ENCODE peak calls at places on chromosomes 1 and 21, in ten cellular contexts. One of them, this sample, is unnamed.
A peak's percentile ranks its signal among the peaks of the same experiment; 100 is the strongest.

GRCh38 chr1:168598963-168599362 is 22.6 kb downstream of the XCL1 start:
- DNase-seq in mesenchymal stem cell: no peak
- DNase-seq in A549: no peak
- DNase-seq in ovary: no peak
- DNase-seq in GM23338: no peak
- DNase-seq in adrenal gland: no peak
- DNase-seq in cardiac muscle cell: no peak
- DNase-seq in H1: no peak
- DNase-seq in SJSA1: no peak
- DNase-seq in stomach: no peak
- DNase-seq in this sample: no peak

GRCh38 chr1:40438391-40439015 is 11.8 kb upstream of the ZFP69B start:
- DNase-seq in mesenchymal stem cell: peak; percentile 26
- DNase-seq in A549: peak; percentile 18
- DNase-seq in ovary: no peak
- DNase-seq in GM23338: peak; percentile 73
- DNase-seq in adrenal gland: no peak
- DNase-seq in cardiac muscle cell: peak; percentile 33
- DNase-seq in H1: no peak
- DNase-seq in SJSA1: no peak
- DNase-seq in stomach: no peak
- DNase-seq in this sample: no peak

GRCh38 chr1:13642306-13643004 is 57.5 kb upstream of the PRDM2 start:
- DNase-seq in mesenchymal stem cell: no peak
- DNase-seq in A549: no peak
- DNase-seq in ovary: no peak
- DNase-seq in GM23338: no peak
- DNase-seq in adrenal gland: no peak
- DNase-seq in cardiac muscle cell: no peak
- DNase-seq in H1: no peak
- DNase-seq in SJSA1: no peak
- DNase-seq in stomach: no peak
- DNase-seq in this sample: no peak

GRCh38 chr1:204415351-204415750 is 3.7 kb upstream of the PPP1R15B start:
- DNase-seq in mesenchymal stem cell: no peak
- DNase-seq in A549: no peak
- DNase-seq in ovary: no peak
- DNase-seq in GM23338: no peak
- DNase-seq in adrenal gland: no peak
- DNase-seq in cardiac muscle cell: no peak
- DNase-seq in H1: no peak
- DNase-seq in SJSA1: no peak
- DNase-seq in stomach: no peak
- DNase-seq in this sample: no peak

GRCh38 chr1:204456826-204457361 is 37.7 kb downstream of the PIK3C2B start:
- DNase-seq in mesenchymal stem cell: peak; percentile 7
- DNase-seq in A549: no peak
- DNase-seq in ovary: no peak
- DNase-seq in GM23338: no peak
- DNase-seq in adrenal gland: no peak
- DNase-seq in cardiac muscle cell: no peak
- DNase-seq in H1: no peak
- DNase-seq in SJSA1: no peak
- DNase-seq in stomach: no peak
- DNase-seq in this sample: no peak

GRCh38 chr1:219659682-219660081 is 46.8 kb upstream of the ZC3H11B start:
- DNase-seq in mesenchymal stem cell: peak; percentile 21
- DNase-seq in A549: no peak
- DNase-seq in ovary: no peak
- DNase-seq in GM23338: peak; percentile 28
- DNase-seq in adrenal gland: no peak
- DNase-seq in cardiac muscle cell: no peak
- DNase-seq in H1: no peak
- DNase-seq in SJSA1: no peak
- DNase-seq in stomach: no peak
- DNase-seq in this sample: no peak

GRCh38 chr1:177945943-177946650 is 23.8 kb downstream of the SEC16B start:
- DNase-seq in mesenchymal stem cell: peak; percentile 65
- DNase-seq in A549: peak; percentile 67
- DNase-seq in ovary: peak; percentile 82
- DNase-seq in GM23338: peak; percentile 90
- DNase-seq in adrenal gland: peak; percentile 48
- DNase-seq in cardiac muscle cell: peak; percentile 68
- DNase-seq in H1: peak; percentile 87
- DNase-seq in SJSA1: peak; percentile 54
- DNase-seq in stomach: peak; percentile 51
- DNase-seq in this sample: no peak

GRCh38 chr1:31669786-31670582 is 25.3 kb upstream of the PEF1 start:
- DNase-seq in mesenchymal stem cell: peak; percentile 15
- DNase-seq in A549: peak; percentile 22
- DNase-seq in ovary: peak; percentile 83
- DNase-seq in GM23338: peak; percentile 65
- DNase-seq in adrenal gland: peak; percentile 82
- DNase-seq in cardiac muscle cell: peak; percentile 47
- DNase-seq in H1: no peak
- DNase-seq in SJSA1: no peak
- DNase-seq in stomach: peak; percentile 94
- DNase-seq in this sample: no peak

GRCh38 chr1:19926296-19927129 is 3.1 kb upstream of the PLA2G2E start:
- DNase-seq in mesenchymal stem cell: no peak
- DNase-seq in A549: no peak
- DNase-seq in ovary: no peak
- DNase-seq in GM23338: no peak
- DNase-seq in adrenal gland: no peak
- DNase-seq in cardiac muscle cell: no peak
- DNase-seq in H1: no peak
- DNase-seq in SJSA1: no peak
- DNase-seq in stomach: no peak
- DNase-seq in this sample: no peak

GRCh38 chr1:8777867-8778266 is 39.6 kb downstream of the RERE start:
- DNase-seq in mesenchymal stem cell: no peak
- DNase-seq in A549: no peak
- DNase-seq in ovary: no peak
- DNase-seq in GM23338: no peak
- DNase-seq in adrenal gland: no peak
- DNase-seq in cardiac muscle cell: no peak
- DNase-seq in H1: no peak
- DNase-seq in SJSA1: no peak
- DNase-seq in stomach: no peak
- DNase-seq in this sample: no peak

GRCh38 chr1:25725482-25725881 is 74.5 kb upstream of the SELENON start:
- DNase-seq in mesenchymal stem cell: no peak
- DNase-seq in A549: no peak
- DNase-seq in ovary: no peak
- DNase-seq in GM23338: peak; percentile 39
- DNase-seq in adrenal gland: no peak
- DNase-seq in cardiac muscle cell: no peak
- DNase-seq in H1: no peak
- DNase-seq in SJSA1: no peak
- DNase-seq in stomach: no peak
- DNase-seq in this sample: no peak

GRCh38 chr21:46214478-46215340 is 13.9 kb downstream of the LSS start:
- DNase-seq in mesenchymal stem cell: no peak
- DNase-seq in A549: no peak
- DNase-seq in ovary: peak; percentile 29
- DNase-seq in GM23338: no peak
- DNase-seq in adrenal gland: peak; percentile 9
- DNase-seq in cardiac muscle cell: no peak
- DNase-seq in H1: no peak
- DNase-seq in SJSA1: no peak
- DNase-seq in stomach: no peak
- DNase-seq in this sample: no peak

GRCh38 chr1:21304488-21304887 is 14.2 kb upstream of the ECE1 start:
- DNase-seq in mesenchymal stem cell: peak; percentile 49
- DNase-seq in A549: no peak
- DNase-seq in ovary: no peak
- DNase-seq in GM23338: no peak
- DNase-seq in adrenal gland: no peak
- DNase-seq in cardiac muscle cell: no peak
- DNase-seq in H1: no peak
- DNase-seq in SJSA1: no peak
- DNase-seq in stomach: no peak
- DNase-seq in this sample: no peak
- H3K27ac ChIP-seq in mesenchymal stem cell: no peak overlapping the region
- H3K27ac ChIP-seq in A549: no peak overlapping the region
- H3K27ac ChIP-seq in ovary: peak overlapping the region; percentile 51
- H3K27ac ChIP-seq in GM23338: no peak overlapping the region
- H3K27ac ChIP-seq in adrenal gland: no peak overlapping the region
- H3K27ac ChIP-seq in cardiac muscle cell: no peak overlapping the region
- H3K27ac ChIP-seq in H1: no peak overlapping the region
- H3K27ac ChIP-seq in SJSA1: no peak overlapping the region
- H3K27ac ChIP-seq in stomach: peak overlapping the region; percentile 58
- H3K27ac ChIP-seq in this sample: no peak overlapping the region

GRCh38 chr1:2556277-2557145 is at the start of gene TNFRSF14:
- DNase-seq in mesenchymal stem cell: peak; percentile 53
- DNase-seq in A549: no peak
- DNase-seq in ovary: peak; percentile 69
- DNase-seq in GM23338: no peak
- DNase-seq in adrenal gland: peak; percentile 57
- DNase-seq in cardiac muscle cell: peak; percentile 13
- DNase-seq in H1: no peak
- DNase-seq in SJSA1: peak; percentile 68
- DNase-seq in stomach: peak; percentile 74
- DNase-seq in this sample: no peak

GRCh38 chr1:2558420-2558819 is 2.2 kb downstream of the TNFRSF14 start:
- DNase-seq in mesenchymal stem cell: no peak
- DNase-seq in A549: no peak
- DNase-seq in ovary: no peak
- DNase-seq in GM23338: no peak
- DNase-seq in adrenal gland: no peak
- DNase-seq in cardiac muscle cell: no peak
- DNase-seq in H1: no peak
- DNase-seq in SJSA1: no peak
- DNase-seq in stomach: no peak
- DNase-seq in this sample: no peak

GRCh38 chr1:2558030-2558400 is 1.8 kb downstream of the TNFRSF14 start:
- DNase-seq in mesenchymal stem cell: no peak
- DNase-seq in A549: no peak
- DNase-seq in ovary: no peak
- DNase-seq in GM23338: no peak
- DNase-seq in adrenal gland: no peak
- DNase-seq in cardiac muscle cell: no peak
- DNase-seq in H1: no peak
- DNase-seq in SJSA1: no peak
- DNase-seq in stomach: no peak
- DNase-seq in this sample: no peak

GRCh38 chr1:2558861-2559260 is 2.7 kb downstream of the TNFRSF14 start:
- DNase-seq in mesenchymal stem cell: no peak
- DNase-seq in A549: no peak
- DNase-seq in ovary: no peak
- DNase-seq in GM23338: no peak
- DNase-seq in adrenal gland: no peak
- DNase-seq in cardiac muscle cell: no peak
- DNase-seq in H1: no peak
- DNase-seq in SJSA1: no peak
- DNase-seq in stomach: no peak
- DNase-seq in this sample: no peak

GRCh38 chr1:2557146-2558029 is 1.2 kb downstream of the TNFRSF14 start:
- DNase-seq in mesenchymal stem cell: no peak
- DNase-seq in A549: no peak
- DNase-seq in ovary: no peak
- DNase-seq in GM23338: no peak
- DNase-seq in adrenal gland: peak; percentile 59
- DNase-seq in cardiac muscle cell: no peak
- DNase-seq in H1: no peak
- DNase-seq in SJSA1: no peak
- DNase-seq in stomach: peak; percentile 75
- DNase-seq in this sample: no peak
- H3K4me1 ChIP-seq in mesenchymal stem cell: peaks cover 42% of the 10 kb centered on the region
- H3K4me1 ChIP-seq in A549: peaks cover 6% of the 10 kb centered on the region
- H3K4me1 ChIP-seq in ovary: peaks cover 12% of the 10 kb centered on the region
- H3K4me1 ChIP-seq in GM23338: no peaks in the 10 kb centered on the region
- H3K4me1 ChIP-seq in adrenal gland: peaks cover 30% of the 10 kb centered on the region
- H3K4me1 ChIP-seq in cardiac muscle cell: peaks cover 10% of the 10 kb centered on the region
- H3K4me1 ChIP-seq in H1: no peaks in the 10 kb centered on the region
- H3K4me1 ChIP-seq in SJSA1: peaks cover 14% of the 10 kb centered on the region
- H3K4me1 ChIP-seq in stomach: peaks cover 56% of the 10 kb centered on the region
- H3K4me1 ChIP-seq in this sample: peaks cover 59% of the 10 kb centered on the region

DNA sequence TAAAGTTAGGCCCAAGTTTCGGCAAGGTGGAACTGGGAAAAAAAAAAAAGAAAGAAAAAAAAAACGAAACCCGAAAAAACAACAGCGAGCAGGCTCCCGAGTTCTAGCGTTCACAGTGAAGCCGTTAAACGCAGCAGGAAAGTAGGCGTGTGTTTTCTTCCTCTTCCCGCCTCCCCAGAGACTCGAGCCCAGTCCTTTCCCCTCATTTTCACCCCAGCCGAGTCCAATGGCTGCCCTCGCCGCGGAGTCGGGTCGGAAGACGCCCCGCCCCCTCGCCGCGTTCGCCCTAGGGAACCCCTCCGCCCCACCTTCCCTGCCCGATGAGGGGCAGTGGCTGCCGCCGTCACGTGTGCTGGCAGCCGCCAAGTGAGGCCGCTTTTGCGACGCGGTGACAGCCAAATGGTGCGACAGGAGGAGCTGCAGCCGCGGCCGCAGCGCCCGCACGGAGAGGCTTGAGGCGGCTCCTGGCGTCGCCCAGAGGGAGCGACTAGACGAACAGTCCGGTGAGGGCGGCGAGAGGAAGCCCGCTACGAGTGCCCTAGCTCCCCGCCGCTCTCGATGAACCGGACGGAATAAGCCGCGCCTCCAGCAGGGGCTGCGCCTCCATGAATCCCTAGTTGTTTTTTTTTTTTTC is at the start of gene PKN2:
- DNase-seq in mesenchymal stem cell: peak; percentile 99
- DNase-seq in A549: peak; percentile 69
- DNase-seq in ovary: peak; percentile 98
- DNase-seq in GM23338: peak; percentile 99
- DNase-seq in adrenal gland: peak; percentile 98
- DNase-seq in cardiac muscle cell: peak; percentile 100
- DNase-seq in H1: peak; percentile 97
- DNase-seq in SJSA1: peak; percentile 99
- DNase-seq in stomach: peak; percentile 97
- DNase-seq in this sample: peak; percentile 87
- H3K27ac ChIP-seq in mesenchymal stem cell: peak within 1 kb of the TSS; percentile 88
- H3K27ac ChIP-seq in A549: peak within 1 kb of the TSS; percentile 96
- H3K27ac ChIP-seq in ovary: peak within 1 kb of the TSS; percentile 91
- H3K27ac ChIP-seq in GM23338: peak within 1 kb of the TSS; percentile 98
- H3K27ac ChIP-seq in adrenal gland: peak within 1 kb of the TSS; percentile 92
- H3K27ac ChIP-seq in cardiac muscle cell: peak within 1 kb of the TSS; percentile 95
- H3K27ac ChIP-seq in H1: peak within 1 kb of the TSS; percentile 89
- H3K27ac ChIP-seq in SJSA1: peak within 1 kb of the TSS; percentile 69
- H3K27ac ChIP-seq in stomach: peak within 1 kb of the TSS; percentile 94
- H3K27ac ChIP-seq in this sample: peak within 1 kb of the TSS; percentile 90

GRCh38 chr1:34403156-34403555 is 226.4 kb downstream of the C1orf94 start:
- DNase-seq in mesenchymal stem cell: no peak
- DNase-seq in A549: no peak
- DNase-seq in ovary: no peak
- DNase-seq in GM23338: no peak
- DNase-seq in adrenal gland: no peak
- DNase-seq in cardiac muscle cell: no peak
- DNase-seq in H1: peak; percentile 17
- DNase-seq in SJSA1: no peak
- DNase-seq in stomach: no peak
- DNase-seq in this sample: no peak
- H3K4me1 ChIP-seq in mesenchymal stem cell: no peaks in the 10 kb centered on the region
- H3K4me1 ChIP-seq in A549: no peaks in the 10 kb centered on the region
- H3K4me1 ChIP-seq in ovary: no peaks in the 10 kb centered on the region
- H3K4me1 ChIP-seq in GM23338: no peaks in the 10 kb centered on the region
- H3K4me1 ChIP-seq in adrenal gland: no peaks in the 10 kb centered on the region
- H3K4me1 ChIP-seq in cardiac muscle cell: no peaks in the 10 kb centered on the region
- H3K4me1 ChIP-seq in H1: no peaks in the 10 kb centered on the region
- H3K4me1 ChIP-seq in SJSA1: no peaks in the 10 kb centered on the region
- H3K4me1 ChIP-seq in stomach: peaks cover 25% of the 10 kb centered on the region
- H3K4me1 ChIP-seq in this sample: peaks cover 8% of the 10 kb centered on the region

GRCh38 chr1:207397525-207397926 is 56.6 kb upstream of the CR2 start:
- DNase-seq in mesenchymal stem cell: no peak
- DNase-seq in A549: no peak
- DNase-seq in ovary: no peak
- DNase-seq in GM23338: peak; percentile 49
- DNase-seq in adrenal gland: no peak
- DNase-seq in cardiac muscle cell: no peak
- DNase-seq in H1: no peak
- DNase-seq in SJSA1: peak; percentile 28
- DNase-seq in stomach: no peak
- DNase-seq in this sample: no peak
- H3K27ac ChIP-seq in mesenchymal stem cell: no peak overlapping the region
- H3K27ac ChIP-seq in A549: no peak overlapping the region
- H3K27ac ChIP-seq in ovary: no peak overlapping the region
- H3K27ac ChIP-seq in GM23338: no peak overlapping the region
- H3K27ac ChIP-seq in adrenal gland: no peak overlapping the region
- H3K27ac ChIP-seq in cardiac muscle cell: no peak overlapping the region
- H3K27ac ChIP-seq in H1: no peak overlapping the region
- H3K27ac ChIP-seq in SJSA1: no peak overlapping the region
- H3K27ac ChIP-seq in stomach: no peak overlapping the region
- H3K27ac ChIP-seq in this sample: no peak overlapping the region